ENCODE peak calls at places on chromosome 1, in ten cellular contexts. R, J, Y, S, U, I, A, W, K and N are unnamed samples.

GRCh38 chr1:8422439-8423133 is 104.7 kb downstream of the SLC45A1 start:
- DNase-seq in K (no peak), W (no peak), Y (peak; percentile 40), A (peak; percentile 25), S (no peak), R (peak; percentile 41), J (no peak), I (no peak), U (no peak), N (peak; percentile 68)

GRCh38 chr1:7646164-7646563 is 124.9 kb upstream of the VAMP3 start:
- DNase-seq in R (no peak), W (no peak), K (no peak), I (no peak), J (no peak), Y (no peak), U (no peak), S (no peak), A (no peak), N (no peak)

GRCh38 chr1:78007677-78008341 is 3.1 kb downstream of the DNAJB4 start:
- DNase-seq in R (no peak), U (no peak), I (no peak), J (no peak), W (no peak), A (no peak), K (no peak), S (no peak), Y (no peak), N (no peak)

GRCh38 chr1:24555591-24556413 is at the start of gene NCMAP:
- DNase-seq in U (peak; percentile 24), Y (peak; percentile 83), I (peak; percentile 43), A (no peak), S (no peak), K (no peak), W (peak; percentile 90), J (no peak), R (peak; percentile 23), N (peak; percentile 62)

GRCh38 chr1:210464519-210465039 is 135.9 kb downstream of the HHAT start:
- DNase-seq in W (peak; percentile 84), S (no peak), K (peak; percentile 98), R (peak; percentile 22), U (no peak), Y (peak; percentile 11), I (no peak), A (peak; percentile 65), J (no peak), N (no peak)

GRCh38 chr1:247953409-247953808 is 4.8 kb downstream of the OR2L8 start:
- DNase-seq in U (no peak), R (no peak), J (no peak), W (no peak), I (no peak), A (no peak), Y (no peak), S (no peak), K (no peak), N (no peak)

GRCh38 chr1:200653022-200653462 is 16.7 kb downstream of the DDX59 start:
- DNase-seq in I (no peak), Y (no peak), K (no peak), S (no peak), W (no peak), A (no peak), R (no peak), U (no peak), J (no peak), N (no peak)

GRCh38 chr1:189131576-189131975 is 1346.1 kb downstream of the BRINP3 start:
- DNase-seq in Y (no peak), R (peak; percentile 1), I (no peak), U (no peak), A (no peak), S (no peak), J (no peak), W (no peak), K (no peak), N (no peak)

GRCh38 chr1:214558002-214558770 is 6.8 kb upstream of the PTPN14 start:
- DNase-seq in R (peak; percentile 93), J (no peak), K (peak; percentile 84), W (no peak), S (no peak), U (no peak), Y (no peak), I (no peak), A (peak; percentile 80), N (no peak)